ENCODE peak calls at places on chromosomes 6 and 20, in eight cellular contexts. U is CD8-positive, alpha-beta T cell; I is gastrocnemius medialis; J is HepG2; L is aorta; P is HCT116; S is body of pancreas; K is lower lobe of right lung. H is an unnamed sample.

GRCh38 chr20:8601542-8601912 is 467.4 kb upstream of the PLCB4 start:
- ATAC-seq in P (peak), I (no peak), U (no peak), L (no peak), S (peak), K (peak), J (no peak), H (no peak)

GRCh38 chr6:85354761-85355618 is 94.9 kb upstream of the NT5E start:
- ATAC-seq in K (peak), L (peak), J (peak), I (peak), S (peak), U (peak), P (peak), H (peak)

GRCh38 chr20:4192378-4193048 is 177.2 kb upstream of the RNF24 start:
- ATAC-seq in K (peak), J (no peak), P (no peak), I (no peak), U (no peak), S (no peak), L (no peak), H (no peak)

GRCh38 chr6:135181333-135182119 is 418 bp downstream of the MYB start:
- ATAC-seq in S (peak), P (no peak), J (peak), K (no peak), I (peak), U (no peak), L (no peak), H (no peak)

GRCh38 chr20:8020314-8021079 is 936 bp upstream of the TMX4 start:
- ATAC-seq in P (no peak), K (no peak), I (no peak), S (no peak), L (no peak), U (peak), J (no peak), H (no peak)

GRCh38 chr6:43838276-43839036 is 68.4 kb downstream of the VEGFA start:
- ATAC-seq in P (peak), I (peak), L (peak), K (peak), S (peak), U (no peak), J (peak), H (peak)

GRCh38 chr20:4568560-4568959 is 153.1 kb upstream of the PRND start:
- ATAC-seq in U (no peak), P (no peak), K (no peak), J (no peak), L (no peak), S (no peak), I (no peak), H (no peak)

GRCh38 chr6:166499350-166500163 is 86.9 kb downstream of the RAMACL start:
- ATAC-seq in U (no peak), P (no peak), J (no peak), K (no peak), L (no peak), S (no peak), I (no peak), H (no peak)

GRCh38 chr6:6707143-6707542 is 118.6 kb downstream of the LY86 start:
- ATAC-seq in L (no peak), S (no peak), P (no peak), J (no peak), I (no peak), U (no peak), K (peak), H (no peak)

GRCh38 chr6:69790629-69791028 is 6.2 kb downstream of the LMBRD1 start:
- ATAC-seq in P (no peak), K (no peak), U (no peak), S (no peak), J (no peak), L (no peak), I (no peak), H (no peak)

GRCh38 chr6:104623052-104623690 is 236.5 kb downstream of the HACE1 start:
- ATAC-seq in J (peak), K (no peak), U (no peak), P (peak), S (no peak), L (no peak), I (no peak), H (no peak)

GRCh38 chr20:33858666-33859065 is 47.5 kb downstream of the CHMP4B start:
- ATAC-seq in U (peak), L (no peak), I (no peak), S (no peak), P (no peak), J (peak), K (no peak), H (no peak)

GRCh38 chr6:143482593-143482992 is 28.9 kb downstream of the FUCA2 start:
- ATAC-seq in I (no peak), S (no peak), P (no peak), L (no peak), U (no peak), J (no peak), K (no peak), H (no peak)

GRCh38 chr20:1810926-1811620 is 84.1 kb upstream of the SIRPA start:
- ATAC-seq in K (peak), U (no peak), I (peak), P (no peak), J (peak), S (peak), L (peak), H (peak)

DNA sequence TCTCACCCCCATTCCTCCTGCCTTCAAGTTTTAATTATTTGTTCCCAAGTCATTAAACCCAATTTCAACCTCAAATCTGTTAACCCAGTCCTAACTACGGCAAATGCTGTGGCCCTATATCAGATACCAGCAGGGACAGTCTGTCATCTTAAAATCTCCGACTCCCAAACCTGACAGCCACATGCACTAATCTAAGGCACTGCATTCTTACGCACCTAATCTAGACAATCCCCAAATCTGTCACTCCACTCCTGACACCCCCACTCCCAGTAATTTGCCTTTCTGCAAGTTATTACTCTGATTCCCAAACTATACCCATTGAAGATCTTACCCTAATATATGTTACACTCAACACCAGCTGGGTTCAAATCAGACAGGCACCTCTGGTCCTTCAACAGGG is 2.5 kb downstream of the MTCH1 start:
- ATAC-seq in L (no peak), P (no peak), K (no peak), J (no peak), S (no peak), U (no peak), I (no peak), H (no peak)
- H3K4me3 ChIP-seq in L (no peak), P (no peak), K (no peak), J (no peak), S (no peak), U (no peak), I (no peak), H (no peak)

GRCh38 chr6:28656715-28657114 is 131.0 kb downstream of the GPX5 start:
- ATAC-seq in I (no peak), P (no peak), L (no peak), S (no peak), J (no peak), U (no peak), K (no peak), H (no peak)

GRCh38 chr6:28659250-28659566 is 133.5 kb downstream of the GPX5 start:
- ATAC-seq in U (no peak), K (no peak), P (no peak), I (no peak), L (no peak), J (peak), S (no peak), H (no peak)

GRCh38 chr6:28657367-28657755 is 131.7 kb downstream of the GPX5 start:
- ATAC-seq in S (no peak), J (peak), P (no peak), U (no peak), I (no peak), L (no peak), K (no peak), H (no peak)

GRCh38 chr6:28658475-28659249 is 133.0 kb downstream of the GPX5 start:
- ATAC-seq in U (no peak), P (no peak), S (no peak), J (peak), I (no peak), K (no peak), L (no peak), H (no peak)

GRCh38 chr6:28657756-28658465 is 132.2 kb downstream of the GPX5 start:
- ATAC-seq in I (no peak), U (peak), K (peak), S (peak), L (peak), J (peak), P (peak), H (peak)
- H3K4me3 ChIP-seq in I (peak), U (peak), K (peak), S (no peak), L (peak), J (peak), P (no peak), H (peak)

DNA sequence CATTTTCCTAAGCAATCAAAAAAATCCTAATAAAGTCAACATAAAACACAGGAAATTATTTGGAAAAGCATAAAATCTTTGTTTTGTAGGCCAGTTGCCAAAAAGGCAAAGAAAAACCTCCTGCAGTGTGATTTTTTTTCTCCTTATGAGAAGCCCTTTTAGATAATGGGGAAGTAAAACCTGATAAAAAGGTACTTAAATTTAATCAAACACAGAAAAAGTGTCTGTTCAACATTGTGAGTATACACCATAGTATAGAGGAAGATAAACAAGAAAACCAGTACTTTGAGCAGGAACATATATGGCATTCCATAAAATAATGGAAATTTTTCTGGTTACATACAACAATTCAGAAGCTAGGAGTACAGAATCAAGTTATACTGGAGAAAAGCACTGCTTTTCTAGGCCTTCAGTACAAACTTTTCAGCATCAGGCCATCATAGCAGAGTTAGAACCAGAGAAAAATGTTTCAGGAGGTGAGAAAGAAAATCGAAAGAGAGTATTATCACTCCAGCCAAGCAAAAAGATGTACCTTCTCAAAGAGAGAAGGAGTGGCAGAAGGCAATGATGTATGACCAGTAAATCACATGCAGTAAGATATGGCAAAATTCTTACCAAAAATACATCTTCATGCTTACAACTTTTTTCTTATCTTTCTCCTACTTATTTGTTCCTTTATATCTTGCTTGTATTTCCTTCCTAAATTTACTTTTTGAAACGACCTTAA is 494.9 kb downstream of the KIF16B start:
- ATAC-seq in U (no peak), L (no peak), I (no peak), K (no peak), S (no peak), P (no peak), J (no peak), H (no peak)
- H3K4me3 ChIP-seq in U (no peak), L (no peak), I (no peak), K (no peak), S (no peak), P (no peak), J (no peak), H (no peak)

DNA sequence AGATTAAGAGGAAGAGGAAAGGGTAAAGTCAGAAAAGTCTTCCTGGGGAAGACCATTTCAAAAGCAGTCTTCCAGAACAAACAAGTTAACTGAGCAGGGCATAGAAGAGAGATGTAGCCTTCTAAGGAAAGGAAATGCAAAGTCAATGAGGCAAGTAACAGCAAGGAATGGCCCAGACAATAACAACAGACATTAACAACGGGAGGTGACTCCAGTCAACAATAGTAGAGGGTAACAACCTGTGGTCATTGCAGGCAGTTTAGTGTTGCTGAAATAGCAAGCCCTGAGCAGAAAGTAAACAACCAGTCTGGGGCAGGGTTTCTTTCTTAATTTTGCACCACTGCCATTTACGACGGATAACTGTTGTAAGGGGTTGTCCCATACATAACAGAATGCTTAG is 2.1 kb downstream of the MDN1 start:
- ATAC-seq in I (no peak), U (no peak), J (no peak), L (no peak), K (no peak), P (no peak), S (no peak), H (no peak)
- H3K4me3 ChIP-seq in I (no peak), U (no peak), J (peak), L (no peak), K (no peak), P (no peak), S (no peak), H (no peak)

GRCh38 chr6:108160009-108160408 is 5.8 kb upstream of the NR2E1 start:
- ATAC-seq in I (no peak), K (no peak), U (no peak), J (no peak), L (no peak), S (no peak), P (no peak), H (no peak)

GRCh38 chr6:108157234-108157971 is 8.4 kb upstream of the NR2E1 start:
- ATAC-seq in U (no peak), P (no peak), I (no peak), L (no peak), K (peak), J (peak), S (peak), H (peak)

GRCh38 chr6:108157972-108158441 is 7.8 kb upstream of the NR2E1 start:
- ATAC-seq in J (no peak), S (no peak), U (no peak), P (no peak), K (no peak), I (no peak), L (no peak), H (no peak)

GRCh38 chr6:108156180-108156937 is 9.5 kb upstream of the NR2E1 start:
- ATAC-seq in P (no peak), K (no peak), S (no peak), L (no peak), U (no peak), J (peak), I (no peak), H (no peak)

GRCh38 chr6:108156938-108157233 is 8.9 kb upstream of the NR2E1 start:
- ATAC-seq in J (peak), P (no peak), I (no peak), S (no peak), K (no peak), U (no peak), L (no peak), H (no peak)
- H3K4me3 ChIP-seq in J (peak), P (no peak), I (no peak), S (no peak), K (no peak), U (no peak), L (no peak), H (no peak)

H was measured in gastroesophageal sphincter.